ENCODE peak calls at places on chromosome 3, in nine cellular contexts. U is fibroblast of lung; R is sigmoid colon; H is aorta; T is spleen; L is CD8-positive, alpha-beta T cell; K is IMR-90; N is SK-N-SH; W is lower lobe of right lung. V is an unnamed sample.

GRCh38 chr3:95235916-95236315 is 1173.1 kb downstream of the NSUN3 start:
- DNase-seq in U (no peak), R (no peak), H (no peak), T (no peak), L (no peak), K (no peak), N (no peak), W (no peak), V (no peak)

GRCh38 chr3:125118600-125118999 is 62.8 kb upstream of the HEG1 start:
- DNase-seq in U (no peak), R (no peak), H (no peak), T (no peak), L (no peak), K (no peak), N (no peak), W (no peak), V (no peak)

GRCh38 chr3:128415773-128416577 is 50.7 kb downstream of the DNAJB8 start:
- DNase-seq in U (no peak), R (no peak), H (no peak), T (no peak), L (no peak), K (no peak), N (peak; percentile 91), W (no peak), V (no peak)

GRCh38 chr3:122497425-122497824 is 17.3 kb downstream of the KPNA1 start:
- DNase-seq in U (peak; percentile 93), R (no peak), H (no peak), T (no peak), L (peak; percentile 18), K (peak; percentile 91), N (no peak), W (no peak), V (peak; percentile 63)

GRCh38 chr3:72039677-72040076 is 254.7 kb upstream of the PROK2 start:
- DNase-seq in U (no peak), R (no peak), H (no peak), T (no peak), L (no peak), K (no peak), N (no peak), W (no peak), V (no peak)

GRCh38 chr3:154050766-154051165 is 70.4 kb upstream of the ARHGEF26 start:
- DNase-seq in U (peak; percentile 37), R (no peak), H (no peak), T (no peak), L (no peak), K (no peak), N (no peak), W (no peak), V (no peak)

GRCh38 chr3:85081191-85081895 is 122.6 kb downstream of the CADM2 start:
- DNase-seq in U (peak; percentile 52), R (no peak), H (no peak), T (no peak), L (no peak), K (peak; percentile 15), N (no peak), W (no peak), V (peak; percentile 12)

GRCh38 chr3:71955549-71956373 is 170.8 kb upstream of the PROK2 start:
- DNase-seq in U (peak; percentile 74), R (peak; percentile 82), H (peak; percentile 87), T (no peak), L (no peak), K (peak; percentile 70), N (peak; percentile 77), W (peak; percentile 66), V (peak; percentile 55)

GRCh38 chr3:143331336-143331735 is 211.8 kb downstream of the CHST2 start:
- DNase-seq in U (peak; percentile 42), R (no peak), H (no peak), T (no peak), L (no peak), K (no peak), N (no peak), W (no peak), V (peak; percentile 75)

GRCh38 chr3:192514081-192514753 is 213.1 kb downstream of the FGF12 start:
- DNase-seq in U (peak; percentile 38), R (no peak), H (peak; percentile 78), T (peak; percentile 65), L (no peak), K (no peak), N (peak; percentile 12), W (no peak), V (peak; percentile 5)

GRCh38 chr3:43998374-43998840 is 243.3 kb upstream of the TOPAZ1 start:
- DNase-seq in U (no peak), R (no peak), H (peak; percentile 79), T (no peak), L (no peak), K (no peak), N (no peak), W (peak; percentile 45), V (no peak)
- H3K4me3 ChIP-seq in U (peak overlapping the region; percentile 39), R (peak overlapping the region; percentile 56), H (no peak overlapping the region), T (peak overlapping the region; percentile 45), L (peak overlapping the region; percentile 35), K (no peak overlapping the region), N (peak overlapping the region; percentile 90), W (peak overlapping the region; percentile 59), V (no peak overlapping the region)

GRCh38 chr3:97189835-97190234 is 375.4 kb downstream of the EPHA6 start:
- DNase-seq in U (no peak), R (no peak), H (no peak), T (no peak), L (no peak), K (no peak), N (no peak), W (no peak), V (no peak)
- H3K36me3 ChIP-seq in U (no peaks in the 10 kb centered on the region), R (no peaks in the 10 kb centered on the region), H (no peaks in the 10 kb centered on the region), T (no peaks in the 10 kb centered on the region), L (no peaks in the 10 kb centered on the region), K (no peaks in the 10 kb centered on the region), N (no peaks in the 10 kb centered on the region), W (no peaks in the 10 kb centered on the region), V (no peaks in the 10 kb centered on the region)

GRCh38 chr3:79886204-79886603 is 118.4 kb upstream of the ROBO1 start:
- DNase-seq in U (peak; percentile 12), R (no peak), H (no peak), T (no peak), L (no peak), K (no peak), N (peak; percentile 30), W (no peak), V (no peak)
- H3K27me3 ChIP-seq in U (no peaks in the 10 kb centered on the region), R (no peaks in the 10 kb centered on the region), H (no peaks in the 10 kb centered on the region), T (no peaks in the 10 kb centered on the region), L (no peaks in the 10 kb centered on the region), K (no peaks in the 10 kb centered on the region), N (no peaks in the 10 kb centered on the region), W (no peaks in the 10 kb centered on the region), V (no peaks in the 10 kb centered on the region)

DNA sequence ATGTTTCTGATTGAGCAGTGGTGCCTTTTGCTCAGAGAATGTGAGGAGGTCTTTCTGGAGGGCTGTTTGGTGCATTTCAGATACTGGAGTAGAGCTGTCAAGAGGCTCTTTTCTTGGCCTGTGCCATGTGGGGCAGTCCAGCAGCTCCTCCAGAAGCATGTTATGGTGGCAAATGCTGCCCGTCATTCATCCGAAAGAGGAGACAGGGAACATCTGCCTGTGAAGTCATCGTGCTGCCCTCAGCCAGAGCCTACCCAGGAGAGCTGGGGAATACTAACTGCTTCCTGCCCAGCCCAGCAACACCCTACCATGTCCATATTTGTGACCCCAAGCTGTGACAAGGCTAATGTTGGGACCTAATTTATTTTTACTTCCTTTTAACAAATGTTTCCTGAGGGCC is 82.2 kb upstream of the SLC6A6 start:
- DNase-seq in U (no peak), R (no peak), H (no peak), T (no peak), L (no peak), K (no peak), N (no peak), W (no peak), V (no peak)
- H3K4me3 ChIP-seq in U (no peak overlapping the region), R (no peak overlapping the region), H (no peak overlapping the region), T (no peak overlapping the region), L (no peak overlapping the region), K (no peak overlapping the region), N (no peak overlapping the region), W (no peak overlapping the region), V (no peak overlapping the region)

GRCh38 chr3:49076627-49077026 is 17.2 kb downstream of the QRICH1 start:
- DNase-seq in U (no peak), R (no peak), H (no peak), T (no peak), L (no peak), K (no peak), N (no peak), W (no peak), V (no peak)
- H3K36me3 ChIP-seq in U (peaks cover 15% of the 10 kb centered on the region), R (peaks cover 71% of the 10 kb centered on the region), H (peaks cover 9% of the 10 kb centered on the region), T (peaks cover 52% of the 10 kb centered on the region), L (peaks cover 41% of the 10 kb centered on the region), K (peaks cover 48% of the 10 kb centered on the region), N (peaks cover 55% of the 10 kb centered on the region), W (peaks cover 81% of the 10 kb centered on the region), V (peaks cover 23% of the 10 kb centered on the region)

DNA sequence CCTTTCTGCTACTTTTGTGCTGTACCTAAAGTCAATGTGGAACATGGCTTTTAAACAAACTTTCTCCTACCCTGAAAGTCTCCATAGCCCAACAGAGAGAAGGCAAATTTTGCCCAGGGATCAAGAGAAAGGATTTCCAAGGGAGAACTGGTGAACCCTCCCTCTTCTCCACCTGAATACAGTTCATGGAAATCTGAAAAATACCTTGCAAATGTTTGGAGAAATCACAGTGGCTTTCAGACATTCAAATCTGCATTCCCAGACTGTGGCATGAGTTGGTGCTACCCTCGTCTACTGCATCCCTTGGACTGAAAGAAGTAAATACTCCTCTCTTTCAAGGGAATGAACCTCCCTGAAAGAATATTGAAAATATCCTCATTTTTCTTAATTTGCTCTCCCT is 38.7 kb downstream of the ZIC4 start:
- DNase-seq in U (no peak), R (no peak), H (no peak), T (no peak), L (no peak), K (no peak), N (no peak), W (no peak), V (no peak)
- H3K27me3 ChIP-seq in U (peaks cover 62% of the 10 kb centered on the region), R (peaks cover 69% of the 10 kb centered on the region), H (peaks cover 2% of the 10 kb centered on the region), T (peaks cover 68% of the 10 kb centered on the region), L (peaks cover 7% of the 10 kb centered on the region), K (peaks cover 66% of the 10 kb centered on the region), N (peaks cover 67% of the 10 kb centered on the region), W (peaks cover 81% of the 10 kb centered on the region), V (peaks cover 5% of the 10 kb centered on the region)

DNA sequence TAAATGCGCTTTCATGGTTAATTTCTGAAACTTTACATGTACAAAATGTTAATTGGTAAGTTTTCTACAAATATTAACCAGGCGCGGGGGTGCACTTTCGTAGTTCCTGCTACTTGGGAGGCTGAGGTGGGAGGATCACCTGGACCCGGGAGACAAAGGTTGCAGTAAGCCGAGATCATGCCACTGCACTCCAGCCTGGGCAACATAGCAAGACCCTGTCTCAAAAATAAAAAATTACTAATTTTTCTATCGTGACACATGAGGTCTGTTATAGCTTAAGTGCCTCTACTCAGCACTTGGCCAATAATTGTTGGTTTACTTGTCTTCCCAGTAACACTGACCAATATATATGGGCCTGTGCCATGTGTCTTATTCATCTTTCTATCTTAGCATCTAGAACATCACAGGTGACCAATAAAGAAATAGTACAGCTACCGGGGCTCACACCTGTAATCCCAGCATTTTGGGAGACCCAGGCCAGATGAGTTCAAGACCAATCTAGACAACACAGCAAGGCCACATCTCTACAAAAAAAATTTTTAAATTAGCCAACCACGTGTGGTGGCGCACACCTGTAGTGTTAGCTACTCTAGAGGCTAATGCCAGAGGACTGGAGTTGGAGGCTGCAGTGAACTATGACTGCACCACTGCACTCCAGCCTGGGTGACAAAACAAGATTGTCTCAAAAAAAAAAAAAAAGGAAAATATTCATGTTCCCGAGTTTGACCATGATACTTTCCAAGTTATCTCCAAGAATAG is 6.1 kb downstream of the MSL2 start:
- DNase-seq in U (no peak), R (no peak), H (no peak), T (no peak), L (no peak), K (no peak), N (no peak), W (no peak), V (no peak)
- H3K4me3 ChIP-seq in U (no peak overlapping the region), R (no peak overlapping the region), H (no peak overlapping the region), T (no peak overlapping the region), L (no peak overlapping the region), K (no peak overlapping the region), N (no peak overlapping the region), W (no peak overlapping the region), V (no peak overlapping the region)